ENCODE peak calls at places on chromosomes 11 and 22, in ten cellular contexts. J is endothelial cell of umbilical vein, W is lower leg skin, K is right lobe of liver, Y is sigmoid colon, S is uterus, X is breast epithelium, H is IMR-90, F is ovary, U is A549. Z is an unnamed sample.

GRCh38 chr11:114774599-114775365 is 96.5 kb downstream of the NXPE2 start:
- DNase-seq in J (peak), W (no peak), K (no peak), Y (no peak), S (no peak), X (no peak), H (peak), F (no peak), U (peak), Z (peak)

GRCh38 chr11:124482362-124483147 is 37.1 kb upstream of the OR8B8 start:
- DNase-seq in J (peak), W (no peak), K (no peak), Y (no peak), S (no peak), X (no peak), H (peak), F (no peak), U (no peak), Z (no peak)

GRCh38 chr11:67640021-67640757 is 626 bp upstream of the TBX10 start:
- DNase-seq in J (peak), W (peak), K (peak), Y (peak), S (no peak), X (peak), H (peak), F (peak), U (peak), Z (no peak)

GRCh38 chr11:14015711-14016110 is 53.2 kb downstream of the SPON1 start:
- DNase-seq in J (peak), W (no peak), K (no peak), Y (no peak), S (no peak), X (no peak), H (peak), F (no peak), U (peak), Z (peak)

GRCh38 chr11:133078591-133079179 is 453.6 kb downstream of the OPCML start:
- DNase-seq in J (peak), W (no peak), K (no peak), Y (no peak), S (no peak), X (no peak), H (peak), F (no peak), U (peak), Z (peak)

GRCh38 chr22:19765477-19766234 is 5.1 kb downstream of the TBX1 start:
- DNase-seq in J (no peak), W (no peak), K (no peak), Y (no peak), S (no peak), X (no peak), H (no peak), F (no peak), U (no peak), Z (no peak)

GRCh38 chr11:31810779-31811647 is at the start of gene PAX6:
- DNase-seq in J (peak), W (peak), K (no peak), Y (peak), S (no peak), X (peak), H (peak), F (no peak), U (peak), Z (peak)

GRCh38 chr11:35272391-35272821 is 133.4 kb downstream of the CD44 start:
- DNase-seq in J (no peak), W (no peak), K (no peak), Y (no peak), S (no peak), X (no peak), H (no peak), F (no peak), U (no peak), Z (no peak)

GRCh38 chr11:87290304-87290922 is 252.7 kb downstream of the TMEM135 start:
- DNase-seq in J (peak), W (no peak), K (no peak), Y (no peak), S (no peak), X (no peak), H (peak), F (no peak), U (peak), Z (peak)

GRCh38 chr22:47126344-47126811 is 363.9 kb downstream of the TBC1D22A start:
- DNase-seq in J (no peak), W (no peak), K (no peak), Y (no peak), S (no peak), X (no peak), H (no peak), F (no peak), U (no peak), Z (no peak)

GRCh38 chr11:43269229-43269928 is 42.4 kb upstream of the API5 start:
- DNase-seq in J (no peak), W (no peak), K (no peak), Y (peak), S (no peak), X (no peak), H (no peak), F (no peak), U (no peak), Z (no peak)

GRCh38 chr11:2164081-2164480 is 3.1 kb upstream of the INS start:
- DNase-seq in J (no peak), W (no peak), K (no peak), Y (no peak), S (no peak), X (no peak), H (no peak), F (no peak), U (no peak), Z (no peak)

GRCh38 chr11:130328420-130328819 is 13.7 kb upstream of the ZBTB44 start:
- DNase-seq in J (no peak), W (no peak), K (no peak), Y (no peak), S (no peak), X (no peak), H (no peak), F (no peak), U (no peak), Z (no peak)

GRCh38 chr22:47497666-47498065 is 735.2 kb downstream of the TBC1D22A start:
- DNase-seq in J (no peak), W (no peak), K (no peak), Y (no peak), S (no peak), X (no peak), H (no peak), F (no peak), U (no peak), Z (no peak)

GRCh38 chr22:30348395-30348794 is 8.3 kb downstream of the SF3A1 start:
- DNase-seq in J (no peak), W (no peak), K (no peak), Y (no peak), S (no peak), X (no peak), H (no peak), F (no peak), U (no peak), Z (no peak)

GRCh38 chr11:96188625-96189006 is 154.4 kb downstream of the MAML2 start:
- DNase-seq in J (no peak), W (no peak), K (no peak), Y (no peak), S (no peak), X (no peak), H (peak), F (no peak), U (no peak), Z (no peak)

GRCh38 chr11:8601376-8602133 is 7.5 kb upstream of the STK33 start:
- DNase-seq in J (no peak), W (peak), K (no peak), Y (no peak), S (no peak), X (no peak), H (no peak), F (no peak), U (no peak), Z (no peak)

GRCh38 chr11:118924591-118925585 is 838 bp downstream of the BCL9L start:
- DNase-seq in J (peak), W (peak), K (peak), Y (peak), S (peak), X (no peak), H (peak), F (peak), U (no peak), Z (no peak)

GRCh38 chr22:41576877-41577276 is 12.8 kb downstream of the PMM1 start:
- DNase-seq in J (peak), W (no peak), K (peak), Y (no peak), S (peak), X (no peak), H (peak), F (no peak), U (peak), Z (no peak)

GRCh38 chr11:44760917-44761545 is 34.3 kb downstream of the TSPAN18 start:
- DNase-seq in J (peak), W (peak), K (peak), Y (peak), S (peak), X (no peak), H (peak), F (peak), U (peak), Z (peak)

GRCh38 chr11:9613830-9614762 is 40.6 kb downstream of the WEE1 start:
- DNase-seq in J (peak), W (peak), K (peak), Y (peak), S (peak), X (peak), H (peak), F (peak), U (peak), Z (peak)

GRCh38 chr22:49937758-49938564 is 19.5 kb downstream of the CRELD2 start:
- DNase-seq in J (peak), W (no peak), K (no peak), Y (no peak), S (no peak), X (no peak), H (no peak), F (no peak), U (no peak), Z (no peak)

GRCh38 chr11:27174026-27174425 is 133.4 kb downstream of the BBOX1 start:
- DNase-seq in J (no peak), W (no peak), K (no peak), Y (no peak), S (no peak), X (peak), H (no peak), F (no peak), U (no peak), Z (no peak)

GRCh38 chr11:5639953-5640352 is 15.2 kb downstream of the TRIM34 start:
- DNase-seq in J (no peak), W (no peak), K (no peak), Y (no peak), S (no peak), X (no peak), H (no peak), F (no peak), U (no peak), Z (no peak)

GRCh38 chr11:32960553-32961164 is 55.0 kb upstream of the DEPDC7 start:
- DNase-seq in J (peak), W (no peak), K (no peak), Y (no peak), S (no peak), X (no peak), H (peak), F (no peak), U (no peak), Z (no peak)

GRCh38 chr11:74279256-74279655 is 32.2 kb downstream of the P4HA3 start:
- DNase-seq in J (no peak), W (no peak), K (no peak), Y (no peak), S (no peak), X (no peak), H (no peak), F (no peak), U (no peak), Z (no peak)

GRCh38 chr11:119912214-119912613 is 183.2 kb upstream of the NECTIN1 start:
- DNase-seq in J (no peak), W (no peak), K (no peak), Y (no peak), S (no peak), X (no peak), H (no peak), F (no peak), U (no peak), Z (no peak)

GRCh38 chr22:31248965-31249940 is 37.2 kb downstream of the LIMK2 start:
- DNase-seq in J (no peak), W (no peak), K (no peak), Y (peak), S (no peak), X (peak), H (no peak), F (no peak), U (no peak), Z (no peak)

GRCh38 chr11:111604392-111605009 is 2.3 kb downstream of the SIK2 start:
- DNase-seq in J (peak), W (no peak), K (no peak), Y (no peak), S (no peak), X (no peak), H (peak), F (no peak), U (peak), Z (no peak)

GRCh38 chr11:121237686-121238658 is 54.6 kb upstream of the SC5D start:
- DNase-seq in J (peak), W (no peak), K (no peak), Y (no peak), S (peak), X (no peak), H (peak), F (no peak), U (no peak), Z (no peak)

GRCh38 chr11:74570266-74571061 is 21.9 kb upstream of the POLD3 start:
- DNase-seq in J (peak), W (no peak), K (peak), Y (no peak), S (peak), X (no peak), H (peak), F (peak), U (peak), Z (peak)

GRCh38 chr11:57167125-57167839 is 14.5 kb upstream of the LRRC55 start:
- DNase-seq in J (no peak), W (no peak), K (peak), Y (no peak), S (peak), X (no peak), H (no peak), F (no peak), U (no peak), Z (no peak)

GRCh38 chr11:76153609-76153949 is 52.7 kb downstream of the WNT11 start:
- DNase-seq in J (no peak), W (peak), K (peak), Y (no peak), S (no peak), X (no peak), H (peak), F (no peak), U (no peak), Z (peak)

GRCh38 chr11:67119577-67120391 is 721 bp downstream of the KDM2A start:
- DNase-seq in J (peak), W (peak), K (peak), Y (peak), S (peak), X (no peak), H (no peak), F (peak), U (peak), Z (no peak)

GRCh38 chr11:112366777-112367176 is 106.1 kb upstream of the PLET1 start:
- DNase-seq in J (no peak), W (no peak), K (no peak), Y (no peak), S (no peak), X (no peak), H (peak), F (no peak), U (no peak), Z (no peak)

GRCh38 chr22:38788417-38788816 is 5.5 kb downstream of the DNAL4 start:
- DNase-seq in J (peak), W (no peak), K (no peak), Y (peak), S (peak), X (no peak), H (peak), F (peak), U (no peak), Z (no peak)
- TF ChIP-seq POLR2A in J (no peak), W (no peak), K (no peak), Y (no peak), S (no peak), X (no peak), H (no peak), F (no peak), U (no peak), Z (no peak)

DNA sequence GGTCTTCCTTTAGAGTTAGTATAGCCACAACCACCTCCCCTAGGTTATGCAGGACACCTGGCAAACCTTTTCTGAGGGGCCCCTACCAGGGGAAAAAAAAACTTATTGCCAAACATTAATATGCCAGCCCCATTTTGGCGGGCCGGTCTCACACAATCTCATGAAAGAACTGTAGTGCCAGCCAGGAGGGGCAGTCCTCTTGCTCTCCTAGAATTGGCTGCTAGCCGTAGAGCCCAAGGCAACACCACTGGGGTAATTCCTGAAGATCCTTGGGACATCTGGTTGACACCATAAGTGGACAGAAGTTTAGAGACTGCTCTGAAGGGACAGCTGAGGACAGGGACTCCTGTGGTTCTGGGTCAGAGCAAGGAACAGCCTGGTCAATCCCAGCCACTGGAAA is 24.2 kb downstream of the NAV2 start:
- DNase-seq in J (no peak), W (no peak), K (no peak), Y (no peak), S (no peak), X (no peak), H (no peak), F (no peak), U (no peak), Z (no peak)
- TF ChIP-seq POLR2A in J (no peak), W (no peak), K (no peak), Y (no peak), S (no peak), X (no peak), H (no peak), F (no peak), U (no peak), Z (no peak)

GRCh38 chr22:21949569-21949918 is 3.1 kb downstream of the PPM1F start:
- DNase-seq in J (no peak), W (no peak), K (no peak), Y (no peak), S (no peak), X (no peak), H (no peak), F (no peak), U (no peak), Z (no peak)

GRCh38 chr22:21951931-21952465 is 650 bp downstream of the PPM1F start:
- DNase-seq in J (peak), W (peak), K (no peak), Y (peak), S (no peak), X (no peak), H (peak), F (peak), U (no peak), Z (no peak)

GRCh38 chr22:21951062-21951461 is 1.6 kb downstream of the PPM1F start:
- DNase-seq in J (no peak), W (no peak), K (no peak), Y (no peak), S (no peak), X (no peak), H (no peak), F (no peak), U (no peak), Z (no peak)

GRCh38 chr22:21949948-21950347 is 2.7 kb downstream of the PPM1F start:
- DNase-seq in J (no peak), W (no peak), K (no peak), Y (no peak), S (no peak), X (no peak), H (no peak), F (no peak), U (no peak), Z (no peak)

GRCh38 chr22:21952586-21953571 is at the start of gene PPM1F:
- DNase-seq in J (peak), W (peak), K (peak), Y (peak), S (peak), X (peak), H (peak), F (peak), U (peak), Z (peak)
- TF ChIP-seq POLR2A in J (peak), W (no peak), K (peak), Y (no peak), S (no peak), X (no peak), H (peak), F (no peak), U (peak), Z (peak)

DNA sequence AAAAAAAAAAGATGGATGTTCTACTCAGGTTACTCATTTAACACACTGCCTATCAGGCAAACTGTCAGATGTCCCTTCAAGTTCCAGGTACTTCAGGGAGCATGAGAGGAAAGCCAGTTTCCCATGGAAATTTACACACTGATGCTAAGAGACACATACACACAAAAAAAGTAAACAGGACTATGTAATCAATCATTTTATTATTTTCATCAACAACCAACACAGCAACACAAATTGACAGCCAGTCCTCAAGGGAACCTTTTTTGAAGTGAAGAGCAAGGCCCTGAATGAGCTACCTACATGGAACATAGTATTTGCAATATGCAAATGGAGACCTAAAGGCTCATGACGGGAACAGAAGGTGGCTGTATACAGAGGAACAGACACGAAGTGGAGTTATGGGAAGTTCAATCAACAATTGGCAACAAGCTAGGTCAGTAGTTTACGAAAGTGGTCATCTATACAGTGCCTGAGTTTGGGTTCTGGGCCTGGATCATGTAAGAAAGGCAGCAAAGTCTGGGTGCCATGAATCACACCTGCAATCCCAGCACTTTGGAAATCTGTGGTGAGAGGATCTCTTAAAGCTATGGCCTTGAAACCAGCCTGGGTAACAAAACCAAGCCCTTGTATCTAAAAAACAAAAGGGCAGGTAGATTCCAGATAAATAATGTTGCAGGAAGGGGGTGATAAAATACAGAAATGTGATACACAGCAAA is 12.6 kb upstream of the WDR74 start:
- DNase-seq in J (no peak), W (no peak), K (no peak), Y (no peak), S (no peak), X (no peak), H (no peak), F (no peak), U (no peak), Z (no peak)
- TF ChIP-seq POLR2A in J (no peak), W (no peak), K (no peak), Y (no peak), S (no peak), X (no peak), H (no peak), F (no peak), U (no peak), Z (no peak)

GRCh38 chr11:64246874-64247728 is at the start of gene PPP1R14B:
- DNase-seq in J (peak), W (peak), K (peak), Y (peak), S (peak), X (peak), H (peak), F (peak), U (peak), Z (no peak)
- TF ChIP-seq POLR2A in J (peak), W (no peak), K (peak), Y (no peak), S (no peak), X (no peak), H (peak), F (no peak), U (peak), Z (no peak)

DNA sequence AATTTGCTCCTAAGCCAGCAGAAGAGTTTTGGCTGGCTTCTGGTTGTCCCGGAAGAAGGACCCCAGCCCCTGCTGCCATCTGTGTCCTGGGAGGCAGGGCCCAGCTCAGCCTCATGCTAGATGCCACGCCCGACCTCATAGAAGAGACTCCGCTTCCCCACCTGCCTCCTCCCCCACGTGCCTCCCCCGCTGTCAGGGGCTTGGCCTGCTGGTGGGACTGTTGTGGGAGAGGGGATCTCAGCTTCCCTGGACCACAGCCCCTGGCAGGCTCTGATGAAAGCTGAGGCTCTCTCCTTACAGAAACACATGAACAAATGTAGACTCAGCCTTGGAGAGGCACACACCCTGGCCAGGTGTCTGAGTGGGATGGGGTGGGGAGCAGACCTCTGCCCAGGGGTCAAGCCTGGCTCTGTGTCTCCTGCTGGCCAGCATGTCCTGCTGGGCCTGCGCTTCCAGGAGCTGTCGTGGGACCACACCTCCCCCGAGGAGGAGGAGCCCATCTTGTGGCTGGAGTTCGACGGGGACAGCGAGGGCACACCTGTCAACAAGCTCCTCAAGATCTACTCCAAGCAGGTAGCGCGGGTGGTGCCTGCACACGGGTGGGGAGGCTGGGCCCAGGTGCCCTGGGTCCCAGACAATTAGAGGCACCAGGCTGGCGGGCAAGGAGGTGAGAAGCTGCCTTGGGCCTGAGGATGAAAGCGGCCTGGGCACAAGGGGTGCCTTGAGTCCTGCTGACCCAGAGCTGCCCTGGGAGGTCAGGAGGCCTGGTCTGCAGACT is 14.0 kb downstream of the FRMD8 start:
- DNase-seq in J (no peak), W (no peak), K (no peak), Y (no peak), S (no peak), X (no peak), H (no peak), F (no peak), U (no peak), Z (no peak)
- TF ChIP-seq POLR2A in J (no peak), W (no peak), K (no peak), Y (no peak), S (no peak), X (no peak), H (no peak), F (no peak), U (no peak), Z (no peak)

Z was measured in H54.